ENCODE peak calls at places on chromosomes 16 and 17, in four cellular contexts. One of them, this sample, is unnamed.

GRCh38 chr17:2173005-2173404 is 118.1 kb downstream of the HIC1 start:
- DNase-seq in epithelial cell of esophagus: no peak
- DNase-seq in chondrocyte: no peak
- DNase-seq in WERI-Rb-1: no peak
- DNase-seq in this sample: no peak

GRCh38 chr17:62093188-62094155 is 28.4 kb upstream of the MED13 start:
- DNase-seq in epithelial cell of esophagus: peak; percentile 96
- DNase-seq in chondrocyte: no peak
- DNase-seq in WERI-Rb-1: no peak
- DNase-seq in this sample: peak; percentile 74

GRCh38 chr17:36730095-36730808 is 128.9 kb downstream of the MRM1 start:
- DNase-seq in epithelial cell of esophagus: no peak
- DNase-seq in chondrocyte: no peak
- DNase-seq in WERI-Rb-1: no peak
- DNase-seq in this sample: no peak

GRCh38 chr16:22614271-22614947 is 103.7 kb downstream of the NPIPB5 start:
- DNase-seq in epithelial cell of esophagus: peak; percentile 81
- DNase-seq in chondrocyte: no peak
- DNase-seq in WERI-Rb-1: no peak
- DNase-seq in this sample: no peak

GRCh38 chr16:68999114-68999513 is 106.3 kb upstream of the HAS3 start:
- DNase-seq in epithelial cell of esophagus: peak; percentile 41
- DNase-seq in chondrocyte: no peak
- DNase-seq in WERI-Rb-1: no peak
- DNase-seq in this sample: no peak

GRCh38 chr17:57541472-57542394 is 203.4 kb downstream of the CCDC182 start:
- DNase-seq in epithelial cell of esophagus: no peak
- DNase-seq in chondrocyte: no peak
- DNase-seq in WERI-Rb-1: no peak
- DNase-seq in this sample: no peak

GRCh38 chr17:44200478-44201155 is 933 bp upstream of the ATXN7L3 start:
- DNase-seq in epithelial cell of esophagus: no peak
- DNase-seq in chondrocyte: no peak
- DNase-seq in WERI-Rb-1: peak; percentile 68
- DNase-seq in this sample: no peak

GRCh38 chr17:38352245-38353083 is 820 bp downstream of the SOCS7 start:
- DNase-seq in epithelial cell of esophagus: peak; percentile 30
- DNase-seq in chondrocyte: no peak
- DNase-seq in WERI-Rb-1: peak; percentile 23
- DNase-seq in this sample: no peak

GRCh38 chr16:87806608-87807546 is 41.1 kb upstream of the KLHDC4 start:
- DNase-seq in epithelial cell of esophagus: peak; percentile 100
- DNase-seq in chondrocyte: no peak
- DNase-seq in WERI-Rb-1: peak; percentile 47
- DNase-seq in this sample: peak; percentile 63

GRCh38 chr16:81723098-81723723 is 55.9 kb upstream of the PLCG2 start:
- DNase-seq in epithelial cell of esophagus: peak; percentile 87
- DNase-seq in chondrocyte: no peak
- DNase-seq in WERI-Rb-1: peak; percentile 22
- DNase-seq in this sample: peak; percentile 71

GRCh38 chr16:30769379-30770089 is 7.4 kb downstream of the RNF40 start:
- DNase-seq in epithelial cell of esophagus: no peak
- DNase-seq in chondrocyte: peak; percentile 76
- DNase-seq in WERI-Rb-1: no peak
- DNase-seq in this sample: no peak

GRCh38 chr17:1797323-1797722 is 32.4 kb downstream of the SMYD4 start:
- DNase-seq in epithelial cell of esophagus: no peak
- DNase-seq in chondrocyte: no peak
- DNase-seq in WERI-Rb-1: no peak
- DNase-seq in this sample: no peak

GRCh38 chr17:48333034-48333491 is 97.0 kb downstream of the SKAP1 start:
- DNase-seq in epithelial cell of esophagus: peak; percentile 77
- DNase-seq in chondrocyte: no peak
- DNase-seq in WERI-Rb-1: no peak
- DNase-seq in this sample: peak; percentile 24

GRCh38 chr17:383771-384621 is 31.4 kb upstream of the RPH3AL start:
- DNase-seq in epithelial cell of esophagus: no peak
- DNase-seq in chondrocyte: no peak
- DNase-seq in WERI-Rb-1: peak; percentile 35
- DNase-seq in this sample: no peak

GRCh38 chr17:8031950-8032349 is 6.9 kb upstream of the ALOX15B start:
- DNase-seq in epithelial cell of esophagus: no peak
- DNase-seq in chondrocyte: no peak
- DNase-seq in WERI-Rb-1: no peak
- DNase-seq in this sample: no peak

GRCh38 chr16:17345043-17345442 is 125.7 kb downstream of the XYLT1 start:
- DNase-seq in epithelial cell of esophagus: no peak
- DNase-seq in chondrocyte: no peak
- DNase-seq in WERI-Rb-1: no peak
- DNase-seq in this sample: peak; percentile 39

GRCh38 chr17:49390548-49391324 is 23.9 kb downstream of the PHB1 start:
- DNase-seq in epithelial cell of esophagus: no peak
- DNase-seq in chondrocyte: no peak
- DNase-seq in WERI-Rb-1: no peak
- DNase-seq in this sample: no peak

GRCh38 chr16:46899443-46900143 is 15.4 kb downstream of the GPT2 start:
- DNase-seq in epithelial cell of esophagus: no peak
- DNase-seq in chondrocyte: no peak
- DNase-seq in WERI-Rb-1: no peak
- DNase-seq in this sample: no peak

GRCh38 chr17:1055751-1056645 is 59.1 kb downstream of the TIMM22 start:
- DNase-seq in epithelial cell of esophagus: peak; percentile 54
- DNase-seq in chondrocyte: peak; percentile 84
- DNase-seq in WERI-Rb-1: peak; percentile 85
- DNase-seq in this sample: peak; percentile 83

GRCh38 chr17:77772461-77772897 is 186.0 kb upstream of the TNRC6C start:
- DNase-seq in epithelial cell of esophagus: no peak
- DNase-seq in chondrocyte: no peak
- DNase-seq in WERI-Rb-1: peak; percentile 91
- DNase-seq in this sample: peak; percentile 89

GRCh38 chr16:54059319-54059718 is 227.3 kb downstream of the IRX3 start:
- DNase-seq in epithelial cell of esophagus: no peak
- DNase-seq in chondrocyte: no peak
- DNase-seq in WERI-Rb-1: no peak
- DNase-seq in this sample: no peak

GRCh38 chr16:54061454-54061853 is 225.1 kb downstream of the IRX3 start:
- DNase-seq in epithelial cell of esophagus: no peak
- DNase-seq in chondrocyte: no peak
- DNase-seq in WERI-Rb-1: no peak
- DNase-seq in this sample: no peak

GRCh38 chr16:54063374-54063773 is 223.2 kb downstream of the IRX3 start:
- DNase-seq in epithelial cell of esophagus: no peak
- DNase-seq in chondrocyte: no peak
- DNase-seq in WERI-Rb-1: no peak
- DNase-seq in this sample: no peak

GRCh38 chr16:54060599-54061355 is 225.8 kb downstream of the IRX3 start:
- DNase-seq in epithelial cell of esophagus: no peak
- DNase-seq in chondrocyte: no peak
- DNase-seq in WERI-Rb-1: no peak
- DNase-seq in this sample: no peak

GRCh38 chr16:54062361-54063346 is 223.9 kb downstream of the IRX3 start:
- DNase-seq in epithelial cell of esophagus: no peak
- DNase-seq in chondrocyte: no peak
- DNase-seq in WERI-Rb-1: peak; percentile 14
- DNase-seq in this sample: no peak
- TF ChIP-seq CTCF in epithelial cell of esophagus: no peak
- TF ChIP-seq CTCF in chondrocyte: no peak
- TF ChIP-seq CTCF in WERI-Rb-1: peak; percentile 30
- TF ChIP-seq CTCF in this sample: no peak

GRCh38 chr17:31226373-31226772 is 70.7 kb downstream of the OMG start:
- DNase-seq in epithelial cell of esophagus: no peak
- DNase-seq in chondrocyte: no peak
- DNase-seq in WERI-Rb-1: no peak
- DNase-seq in this sample: no peak
- TF ChIP-seq CTCF in epithelial cell of esophagus: no peak
- TF ChIP-seq CTCF in chondrocyte: no peak
- TF ChIP-seq CTCF in WERI-Rb-1: no peak
- TF ChIP-seq CTCF in this sample: no peak

GRCh38 chr16:85891033-85891775 is 7.8 kb upstream of the IRF8 start:
- DNase-seq in epithelial cell of esophagus: peak; percentile 70
- DNase-seq in chondrocyte: no peak
- DNase-seq in WERI-Rb-1: no peak
- DNase-seq in this sample: no peak

GRCh38 chr16:85898521-85899442 is at the start of gene IRF8:
- DNase-seq in epithelial cell of esophagus: no peak
- DNase-seq in chondrocyte: no peak
- DNase-seq in WERI-Rb-1: peak; percentile 65
- DNase-seq in this sample: peak; percentile 92

GRCh38 chr16:85891776-85892166 is 7.2 kb upstream of the IRF8 start:
- DNase-seq in epithelial cell of esophagus: no peak
- DNase-seq in chondrocyte: no peak
- DNase-seq in WERI-Rb-1: no peak
- DNase-seq in this sample: no peak

GRCh38 chr16:85897384-85897783 is 1.6 kb upstream of the IRF8 start:
- DNase-seq in epithelial cell of esophagus: no peak
- DNase-seq in chondrocyte: no peak
- DNase-seq in WERI-Rb-1: no peak
- DNase-seq in this sample: no peak

DNA sequence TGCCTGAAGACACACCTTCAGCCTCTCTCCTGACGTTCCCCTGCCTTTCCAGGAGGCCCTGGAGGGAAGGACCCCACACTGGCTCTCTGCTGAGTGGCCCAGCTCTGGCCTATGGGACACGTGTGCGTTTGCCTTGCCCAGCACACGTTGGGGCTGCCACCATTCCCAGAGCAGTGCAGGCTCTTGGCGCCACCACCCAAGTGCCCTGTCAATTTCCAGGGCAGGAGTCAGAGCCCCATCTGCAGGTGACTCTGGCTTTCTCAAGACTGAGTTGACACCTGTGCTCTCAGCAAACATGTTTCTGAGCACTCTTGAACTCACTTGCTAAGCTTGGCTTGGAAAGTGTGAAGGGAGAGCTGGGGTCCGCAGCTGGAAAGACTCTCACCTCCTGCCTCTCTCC is 4.7 kb upstream of the IRF8 start:
- DNase-seq in epithelial cell of esophagus: no peak
- DNase-seq in chondrocyte: no peak
- DNase-seq in WERI-Rb-1: no peak
- DNase-seq in this sample: no peak
- TF ChIP-seq CTCF in epithelial cell of esophagus: no peak
- TF ChIP-seq CTCF in chondrocyte: no peak
- TF ChIP-seq CTCF in WERI-Rb-1: peak; percentile 12
- TF ChIP-seq CTCF in this sample: peak; percentile 59

DNA sequence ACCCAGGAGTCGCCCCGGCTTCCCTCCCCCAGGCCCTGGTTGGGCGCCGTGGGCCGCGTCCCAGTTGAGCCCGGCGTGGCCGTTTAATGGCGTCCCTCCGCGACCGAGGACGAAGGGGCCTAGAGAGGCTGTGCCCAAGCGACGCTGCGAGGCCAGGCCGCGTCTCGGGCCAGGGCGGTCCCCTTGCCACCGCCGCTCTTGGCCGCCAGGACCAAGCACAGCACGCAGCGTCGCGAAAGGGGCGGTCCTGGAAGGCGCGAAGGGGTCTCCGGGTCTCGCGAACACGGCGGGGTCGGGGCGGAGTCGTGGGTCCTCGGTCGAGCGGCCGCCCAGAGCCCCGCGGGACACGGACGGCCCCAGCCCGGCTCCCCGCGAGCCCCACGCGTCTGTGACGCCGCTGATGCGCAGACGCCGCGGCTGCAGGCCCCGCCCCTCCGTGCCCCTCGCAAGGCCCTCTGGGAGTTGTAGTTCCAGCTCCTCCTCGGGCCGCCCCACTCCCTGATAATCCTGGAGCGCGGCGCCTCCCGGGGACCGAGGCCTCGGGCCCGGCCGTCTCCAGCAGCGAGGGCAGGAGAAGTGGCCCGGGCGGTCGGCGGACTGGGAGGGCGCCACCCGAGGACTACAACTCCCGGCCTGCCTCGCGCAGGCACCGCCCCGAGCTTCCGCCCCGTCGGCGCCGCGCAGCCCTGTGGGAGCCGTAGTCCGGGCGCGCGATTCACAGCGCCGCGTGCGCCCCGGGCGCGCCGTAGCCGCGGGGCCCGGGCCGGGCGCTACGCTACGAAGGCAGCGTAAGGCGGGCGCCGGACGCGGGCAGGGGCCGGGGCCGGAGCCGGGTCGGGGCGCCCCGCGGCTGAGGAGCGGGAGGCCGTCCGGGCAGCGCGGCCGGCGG is at the start of gene CAPN15:
- DNase-seq in epithelial cell of esophagus: peak; percentile 84
- DNase-seq in chondrocyte: no peak
- DNase-seq in WERI-Rb-1: peak; percentile 93
- DNase-seq in this sample: peak; percentile 95
- TF ChIP-seq CTCF in epithelial cell of esophagus: no peak
- TF ChIP-seq CTCF in chondrocyte: peak; percentile 64
- TF ChIP-seq CTCF in WERI-Rb-1: no peak
- TF ChIP-seq CTCF in this sample: no peak

GRCh38 chr16:85088570-85089214 is 23.6 kb downstream of the CIBAR2 start:
- DNase-seq in epithelial cell of esophagus: peak; percentile 24
- DNase-seq in chondrocyte: no peak
- DNase-seq in WERI-Rb-1: no peak
- DNase-seq in this sample: no peak

GRCh38 chr16:85085721-85086120 is 26.6 kb downstream of the CIBAR2 start:
- DNase-seq in epithelial cell of esophagus: no peak
- DNase-seq in chondrocyte: no peak
- DNase-seq in WERI-Rb-1: no peak
- DNase-seq in this sample: no peak

GRCh38 chr16:85084841-85085535 is 27.3 kb downstream of the CIBAR2 start:
- DNase-seq in epithelial cell of esophagus: no peak
- DNase-seq in chondrocyte: no peak
- DNase-seq in WERI-Rb-1: no peak
- DNase-seq in this sample: no peak

GRCh38 chr16:85087899-85088569 is 24.2 kb downstream of the CIBAR2 start:
- DNase-seq in epithelial cell of esophagus: no peak
- DNase-seq in chondrocyte: no peak
- DNase-seq in WERI-Rb-1: no peak
- DNase-seq in this sample: no peak

DNA sequence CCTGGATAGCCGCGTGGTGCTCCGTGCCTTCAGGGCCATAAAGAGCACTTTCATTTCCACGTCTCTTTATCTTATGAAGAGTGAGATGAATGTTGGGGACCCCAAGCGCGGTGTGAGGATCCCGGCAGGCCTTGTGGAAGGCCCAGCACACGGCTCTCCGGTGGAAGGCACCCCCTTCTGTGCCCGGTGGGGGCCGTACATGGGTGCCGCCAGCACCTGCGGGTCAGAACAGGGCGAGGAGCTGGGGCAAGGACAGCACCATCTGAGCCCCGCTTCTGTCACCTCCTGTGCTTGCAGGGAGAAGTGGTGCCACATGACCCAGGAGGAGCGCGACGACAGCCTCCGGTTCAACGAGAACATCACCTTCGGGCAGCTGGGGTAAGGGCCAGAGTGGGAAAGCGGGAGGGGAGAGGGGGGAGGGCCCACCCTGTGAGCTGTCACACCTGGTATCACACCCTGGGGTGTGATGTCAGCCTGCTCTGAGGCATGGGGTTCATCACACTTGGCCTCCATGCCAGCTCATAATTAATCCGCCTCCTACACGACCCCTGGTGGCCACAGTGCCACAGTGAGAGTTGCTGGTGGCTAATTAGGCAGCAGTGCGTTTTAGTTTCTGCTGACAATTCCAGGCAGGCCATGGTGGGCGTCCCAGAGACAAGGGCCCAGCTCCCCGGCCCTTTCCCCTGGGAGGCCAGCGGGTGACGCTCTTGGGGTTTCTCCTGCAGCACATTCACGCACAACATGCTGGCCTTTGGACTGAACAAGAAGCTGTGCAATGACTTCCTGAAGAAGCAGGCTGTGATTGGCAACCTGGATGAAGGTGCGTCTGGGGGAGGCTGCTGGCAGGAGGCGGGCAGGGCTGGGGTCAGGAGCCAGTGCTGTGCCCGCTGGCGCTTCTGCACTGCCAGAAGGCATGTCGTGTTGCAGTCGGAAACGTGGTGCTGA is 25.7 kb downstream of the CIBAR2 start:
- DNase-seq in epithelial cell of esophagus: peak; percentile 75
- DNase-seq in chondrocyte: no peak
- DNase-seq in WERI-Rb-1: peak; percentile 68
- DNase-seq in this sample: peak; percentile 90
- TF ChIP-seq CTCF in epithelial cell of esophagus: peak; percentile 71
- TF ChIP-seq CTCF in chondrocyte: peak; percentile 82
- TF ChIP-seq CTCF in WERI-Rb-1: peak; percentile 73
- TF ChIP-seq CTCF in this sample: peak; percentile 86